ENCODE peak calls at places on chromosomes 3 and 15, in ten cellular contexts. One of them, this sample, is unnamed.

GRCh38 chr3:196012941-196013471 is 68.9 kb downstream of the TFRC start:
- DNase-seq in HepG2: no peak
- DNase-seq in ovary: no peak
- DNase-seq in Panc1: no peak
- DNase-seq in AG09309: no peak
- DNase-seq in astrocyte: no peak
- DNase-seq in breast epithelium: no peak
- DNase-seq in MCF 10A: peak; percentile 35
- DNase-seq in HFF-Myc: no peak
- DNase-seq in IMR-90: no peak
- DNase-seq in this sample: no peak

GRCh38 chr15:66757521-66757920 is 55.5 kb downstream of the SMAD6 start:
- DNase-seq in HepG2: no peak
- DNase-seq in ovary: peak; percentile 28
- DNase-seq in Panc1: no peak
- DNase-seq in AG09309: no peak
- DNase-seq in astrocyte: no peak
- DNase-seq in breast epithelium: no peak
- DNase-seq in MCF 10A: no peak
- DNase-seq in HFF-Myc: no peak
- DNase-seq in IMR-90: no peak
- DNase-seq in this sample: no peak

GRCh38 chr3:194182130-194182529 is 46.2 kb downstream of the HES1 start:
- DNase-seq in HepG2: no peak
- DNase-seq in ovary: no peak
- DNase-seq in Panc1: no peak
- DNase-seq in AG09309: no peak
- DNase-seq in astrocyte: no peak
- DNase-seq in breast epithelium: no peak
- DNase-seq in MCF 10A: no peak
- DNase-seq in HFF-Myc: no peak
- DNase-seq in IMR-90: no peak
- DNase-seq in this sample: no peak

GRCh38 chr15:25713736-25714537 is 149.2 kb downstream of the ATP10A start:
- DNase-seq in HepG2: no peak
- DNase-seq in ovary: no peak
- DNase-seq in Panc1: no peak
- DNase-seq in AG09309: no peak
- DNase-seq in astrocyte: no peak
- DNase-seq in breast epithelium: no peak
- DNase-seq in MCF 10A: no peak
- DNase-seq in HFF-Myc: no peak
- DNase-seq in IMR-90: no peak
- DNase-seq in this sample: no peak

GRCh38 chr15:22968356-22968755 is 11.8 kb downstream of the CYFIP1 start:
- DNase-seq in HepG2: no peak
- DNase-seq in ovary: no peak
- DNase-seq in Panc1: peak; percentile 52
- DNase-seq in AG09309: peak; percentile 75
- DNase-seq in astrocyte: peak; percentile 95
- DNase-seq in breast epithelium: no peak
- DNase-seq in MCF 10A: peak; percentile 71
- DNase-seq in HFF-Myc: peak; percentile 69
- DNase-seq in IMR-90: peak; percentile 97
- DNase-seq in this sample: no peak

GRCh38 chr3:163043074-163043473 is 1546.5 kb downstream of the OTOL1 start:
- DNase-seq in HepG2: peak; percentile 25
- DNase-seq in ovary: no peak
- DNase-seq in Panc1: no peak
- DNase-seq in AG09309: no peak
- DNase-seq in astrocyte: no peak
- DNase-seq in breast epithelium: no peak
- DNase-seq in MCF 10A: peak; percentile 25
- DNase-seq in HFF-Myc: no peak
- DNase-seq in IMR-90: peak; percentile 19
- DNase-seq in this sample: no peak

GRCh38 chr3:188584162-188584529 is 430.2 kb downstream of the LPP start:
- DNase-seq in HepG2: no peak
- DNase-seq in ovary: no peak
- DNase-seq in Panc1: no peak
- DNase-seq in AG09309: peak; percentile 32
- DNase-seq in astrocyte: peak; percentile 91
- DNase-seq in breast epithelium: no peak
- DNase-seq in MCF 10A: peak; percentile 78
- DNase-seq in HFF-Myc: no peak
- DNase-seq in IMR-90: peak; percentile 80
- DNase-seq in this sample: no peak

GRCh38 chr3:72722930-72723726 is 125.1 kb downstream of the SHQ1 start:
- DNase-seq in HepG2: no peak
- DNase-seq in ovary: no peak
- DNase-seq in Panc1: no peak
- DNase-seq in AG09309: peak; percentile 32
- DNase-seq in astrocyte: peak; percentile 72
- DNase-seq in breast epithelium: peak; percentile 91
- DNase-seq in MCF 10A: peak; percentile 85
- DNase-seq in HFF-Myc: no peak
- DNase-seq in IMR-90: peak; percentile 73
- DNase-seq in this sample: no peak

GRCh38 chr3:76470285-76470684 is 569.6 kb upstream of the ROBO2 start:
- DNase-seq in HepG2: no peak
- DNase-seq in ovary: no peak
- DNase-seq in Panc1: no peak
- DNase-seq in AG09309: peak; percentile 29
- DNase-seq in astrocyte: peak; percentile 58
- DNase-seq in breast epithelium: no peak
- DNase-seq in MCF 10A: no peak
- DNase-seq in HFF-Myc: no peak
- DNase-seq in IMR-90: peak; percentile 95
- DNase-seq in this sample: no peak

GRCh38 chr3:133992385-133992784 is 37.3 kb downstream of the SLCO2A1 start:
- DNase-seq in HepG2: no peak
- DNase-seq in ovary: no peak
- DNase-seq in Panc1: no peak
- DNase-seq in AG09309: no peak
- DNase-seq in astrocyte: no peak
- DNase-seq in breast epithelium: no peak
- DNase-seq in MCF 10A: no peak
- DNase-seq in HFF-Myc: no peak
- DNase-seq in IMR-90: no peak
- DNase-seq in this sample: no peak

DNA sequence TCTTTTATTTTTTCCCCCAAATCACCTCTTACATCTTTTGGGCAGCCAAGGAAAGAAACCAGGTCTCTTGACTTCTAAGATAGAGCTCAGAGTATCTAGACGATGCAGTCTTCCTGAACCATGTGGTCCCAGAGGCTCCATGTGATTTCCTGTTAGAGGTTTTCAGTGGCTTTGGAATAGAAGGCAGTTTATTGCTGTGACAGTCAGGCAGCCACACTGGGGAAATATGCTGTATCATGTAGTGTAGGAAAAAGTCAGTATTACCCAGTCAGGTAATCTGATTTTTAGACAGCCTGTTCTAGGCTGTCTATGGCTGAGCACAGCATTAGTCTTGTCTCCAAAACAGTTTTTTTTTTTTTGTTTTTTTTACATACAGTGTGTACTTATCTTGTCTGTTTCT is 294.3 kb downstream of the THSD4 start:
- DNase-seq in HepG2: no peak
- DNase-seq in ovary: no peak
- DNase-seq in Panc1: no peak
- DNase-seq in AG09309: no peak
- DNase-seq in astrocyte: no peak
- DNase-seq in breast epithelium: no peak
- DNase-seq in MCF 10A: no peak
- DNase-seq in HFF-Myc: no peak
- DNase-seq in IMR-90: no peak
- DNase-seq in this sample: no peak
- TF ChIP-seq CTCF in HepG2: no peak
- TF ChIP-seq CTCF in ovary: no peak
- TF ChIP-seq CTCF in Panc1: no peak
- TF ChIP-seq CTCF in AG09309: no peak
- TF ChIP-seq CTCF in astrocyte: no peak
- TF ChIP-seq CTCF in breast epithelium: no peak
- TF ChIP-seq CTCF in MCF 10A: no peak
- TF ChIP-seq CTCF in HFF-Myc: no peak
- TF ChIP-seq CTCF in IMR-90: no peak
- TF ChIP-seq CTCF in this sample: no peak

GRCh38 chr3:165256554-165256953 is 60.4 kb upstream of the SLITRK3 start:
- DNase-seq in HepG2: no peak
- DNase-seq in ovary: no peak
- DNase-seq in Panc1: no peak
- DNase-seq in AG09309: no peak
- DNase-seq in astrocyte: no peak
- DNase-seq in breast epithelium: no peak
- DNase-seq in MCF 10A: peak; percentile 9
- DNase-seq in HFF-Myc: no peak
- DNase-seq in IMR-90: no peak
- DNase-seq in this sample: no peak

GRCh38 chr3:165259518-165260193 is 63.5 kb upstream of the SLITRK3 start:
- DNase-seq in HepG2: no peak
- DNase-seq in ovary: no peak
- DNase-seq in Panc1: no peak
- DNase-seq in AG09309: no peak
- DNase-seq in astrocyte: peak; percentile 10
- DNase-seq in breast epithelium: no peak
- DNase-seq in MCF 10A: peak; percentile 86
- DNase-seq in HFF-Myc: no peak
- DNase-seq in IMR-90: no peak
- DNase-seq in this sample: no peak

DNA sequence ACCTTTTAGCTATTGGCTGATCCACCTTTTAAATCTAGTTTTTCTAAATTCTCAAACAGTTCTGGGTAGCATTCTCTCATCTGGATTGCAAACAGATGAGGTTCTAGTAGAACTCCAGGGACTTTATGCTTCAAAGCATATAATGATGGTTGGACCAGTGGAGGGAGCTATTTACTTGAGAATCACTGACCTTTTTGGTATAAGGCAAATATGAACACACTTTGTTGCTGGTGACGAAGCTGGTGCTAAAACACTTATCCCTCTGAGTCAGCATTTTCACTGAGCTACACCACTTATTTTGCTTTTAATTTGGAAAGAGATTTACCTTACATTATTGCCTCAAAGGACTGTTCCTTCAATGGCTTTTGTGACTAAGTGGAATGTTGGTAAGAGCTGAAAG is 58.6 kb upstream of the SLITRK3 start:
- DNase-seq in HepG2: peak; percentile 16
- DNase-seq in ovary: no peak
- DNase-seq in Panc1: peak; percentile 10
- DNase-seq in AG09309: no peak
- DNase-seq in astrocyte: peak; percentile 10
- DNase-seq in breast epithelium: no peak
- DNase-seq in MCF 10A: peak; percentile 80
- DNase-seq in HFF-Myc: no peak
- DNase-seq in IMR-90: no peak
- DNase-seq in this sample: no peak
- TF ChIP-seq CTCF in HepG2: peak; percentile 35
- TF ChIP-seq CTCF in ovary: no peak
- TF ChIP-seq CTCF in Panc1: peak; percentile 30
- TF ChIP-seq CTCF in AG09309: no peak
- TF ChIP-seq CTCF in astrocyte: peak; percentile 10
- TF ChIP-seq CTCF in breast epithelium: no peak
- TF ChIP-seq CTCF in MCF 10A: peak; percentile 71
- TF ChIP-seq CTCF in HFF-Myc: no peak
- TF ChIP-seq CTCF in IMR-90: no peak
- TF ChIP-seq CTCF in this sample: no peak

GRCh38 chr3:127858477-127858876 is 36.2 kb upstream of the MGLL start:
- DNase-seq in HepG2: no peak
- DNase-seq in ovary: no peak
- DNase-seq in Panc1: no peak
- DNase-seq in AG09309: no peak
- DNase-seq in astrocyte: no peak
- DNase-seq in breast epithelium: no peak
- DNase-seq in MCF 10A: no peak
- DNase-seq in HFF-Myc: no peak
- DNase-seq in IMR-90: no peak
- DNase-seq in this sample: no peak

GRCh38 chr3:127859706-127860105 is 37.4 kb upstream of the MGLL start:
- DNase-seq in HepG2: no peak
- DNase-seq in ovary: no peak
- DNase-seq in Panc1: no peak
- DNase-seq in AG09309: no peak
- DNase-seq in astrocyte: no peak
- DNase-seq in breast epithelium: no peak
- DNase-seq in MCF 10A: no peak
- DNase-seq in HFF-Myc: no peak
- DNase-seq in IMR-90: no peak
- DNase-seq in this sample: no peak

GRCh38 chr3:127857270-127857801 is 35.0 kb upstream of the MGLL start:
- DNase-seq in HepG2: no peak
- DNase-seq in ovary: no peak
- DNase-seq in Panc1: no peak
- DNase-seq in AG09309: no peak
- DNase-seq in astrocyte: no peak
- DNase-seq in breast epithelium: no peak
- DNase-seq in MCF 10A: peak; percentile 13
- DNase-seq in HFF-Myc: no peak
- DNase-seq in IMR-90: peak; percentile 11
- DNase-seq in this sample: no peak

GRCh38 chr3:127855246-127855645 is 32.9 kb upstream of the MGLL start:
- DNase-seq in HepG2: no peak
- DNase-seq in ovary: no peak
- DNase-seq in Panc1: no peak
- DNase-seq in AG09309: no peak
- DNase-seq in astrocyte: no peak
- DNase-seq in breast epithelium: no peak
- DNase-seq in MCF 10A: no peak
- DNase-seq in HFF-Myc: no peak
- DNase-seq in IMR-90: no peak
- DNase-seq in this sample: no peak

DNA sequence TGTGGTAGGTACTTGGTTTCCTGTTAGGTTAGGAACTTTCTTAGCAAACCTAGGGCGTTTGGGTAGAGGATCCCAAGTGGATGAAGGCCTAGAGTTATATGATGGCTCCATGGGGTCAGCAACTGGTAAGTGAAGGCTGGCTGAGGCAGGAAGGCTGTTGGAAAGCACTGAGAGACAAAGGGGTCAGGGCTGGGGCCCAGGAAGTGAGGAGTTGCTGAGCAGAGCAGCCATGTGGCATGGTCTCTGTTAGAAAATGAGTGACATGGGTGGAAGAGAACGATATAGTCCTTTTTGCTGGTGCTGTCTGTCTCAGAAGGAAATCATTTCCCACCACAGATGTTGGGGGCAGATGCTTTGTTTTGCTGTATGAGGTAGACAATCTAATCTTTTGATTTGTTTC is 34.5 kb upstream of the MGLL start:
- DNase-seq in HepG2: no peak
- DNase-seq in ovary: no peak
- DNase-seq in Panc1: no peak
- DNase-seq in AG09309: no peak
- DNase-seq in astrocyte: no peak
- DNase-seq in breast epithelium: no peak
- DNase-seq in MCF 10A: no peak
- DNase-seq in HFF-Myc: no peak
- DNase-seq in IMR-90: no peak
- DNase-seq in this sample: no peak
- TF ChIP-seq CTCF in HepG2: no peak
- TF ChIP-seq CTCF in ovary: no peak
- TF ChIP-seq CTCF in Panc1: no peak
- TF ChIP-seq CTCF in AG09309: no peak
- TF ChIP-seq CTCF in astrocyte: no peak
- TF ChIP-seq CTCF in breast epithelium: no peak
- TF ChIP-seq CTCF in MCF 10A: no peak
- TF ChIP-seq CTCF in HFF-Myc: no peak
- TF ChIP-seq CTCF in IMR-90: no peak
- TF ChIP-seq CTCF in this sample: no peak

GRCh38 chr3:190811775-190812480 is 50.6 kb downstream of the GMNC start:
- DNase-seq in HepG2: peak; percentile 54
- DNase-seq in ovary: peak; percentile 15
- DNase-seq in Panc1: peak; percentile 56
- DNase-seq in AG09309: peak; percentile 2
- DNase-seq in astrocyte: peak; percentile 23
- DNase-seq in breast epithelium: no peak
- DNase-seq in MCF 10A: peak; percentile 84
- DNase-seq in HFF-Myc: peak; percentile 24
- DNase-seq in IMR-90: peak; percentile 60
- DNase-seq in this sample: no peak
- TF ChIP-seq CTCF in HepG2: peak; percentile 74
- TF ChIP-seq CTCF in ovary: no peak
- TF ChIP-seq CTCF in Panc1: peak; percentile 86
- TF ChIP-seq CTCF in AG09309: peak; percentile 74
- TF ChIP-seq CTCF in astrocyte: peak; percentile 74
- TF ChIP-seq CTCF in breast epithelium: peak; percentile 28
- TF ChIP-seq CTCF in MCF 10A: peak; percentile 76
- TF ChIP-seq CTCF in HFF-Myc: peak; percentile 58
- TF ChIP-seq CTCF in IMR-90: peak; percentile 71
- TF ChIP-seq CTCF in this sample: peak; percentile 62